ENCODE peak calls at places on chromosomes 6 and 20, in ten cellular contexts. V is CD8-positive, alpha-beta memory T cell; C is EL; G is foreskin keratinocyte; F is NCI-H2171 treated with DMSO at 0.1 percent for 48 hours; W is mucosa of gallbladder; S is effector CD4-positive, alpha-beta T cell; O is activated CD4-positive, alpha-beta T cell treated with anti-CD3 and anti-CD28 coated beads for 4 hours; J is activated T-helper 9 cell treated with anti-CD3 and anti-CD28 coated beads, Interleukin-2, amount 50 U/mL, for 16 hours; P is IMR-90. Z is an unnamed sample.

GRCh38 chr6:63802606-63803206 is 167.1 kb downstream of the PHF3 start:
- DNase-seq in V (no peak), C (peak; percentile 11), G (no peak), F (no peak), W (no peak), S (no peak), O (no peak), J (no peak), P (peak; percentile 53), Z (peak; percentile 46)

GRCh38 chr20:19828233-19828632 is 70.2 kb downstream of the RIN2 start:
- DNase-seq in V (peak; percentile 15), C (peak; percentile 50), G (peak; percentile 54), F (no peak), W (no peak), S (no peak), O (no peak), J (no peak), P (peak; percentile 82), Z (peak; percentile 79)

GRCh38 chr6:15970517-15970916 is 158.4 kb upstream of the MYLIP start:
- DNase-seq in V (no peak), C (no peak), G (no peak), F (no peak), W (no peak), S (no peak), O (no peak), J (no peak), P (no peak), Z (no peak)

GRCh38 chr6:154567695-154568220 is 57.3 kb upstream of the CNKSR3 start:
- DNase-seq in V (no peak), C (no peak), G (no peak), F (no peak), W (no peak), S (no peak), O (no peak), J (no peak), P (no peak), Z (no peak)

GRCh38 chr6:110864816-110865215 is 9.8 kb upstream of the AMD1 start:
- DNase-seq in V (no peak), C (no peak), G (no peak), F (no peak), W (no peak), S (no peak), O (no peak), J (no peak), P (no peak), Z (no peak)

GRCh38 chr6:2790588-2790987 is 25.4 kb downstream of the WRNIP1 start:
- DNase-seq in V (no peak), C (peak; percentile 78), G (no peak), F (no peak), W (no peak), S (no peak), O (no peak), J (no peak), P (peak; percentile 85), Z (peak; percentile 20)

GRCh38 chr6:44054635-44055559 is 72.4 kb downstream of the MRPL14 start:
- DNase-seq in V (no peak), C (peak; percentile 96), G (no peak), F (no peak), W (no peak), S (no peak), O (no peak), J (no peak), P (peak; percentile 62), Z (no peak)

GRCh38 chr6:136244061-136244616 is 6.0 kb downstream of the MTFR2 start:
- DNase-seq in V (no peak), C (peak; percentile 55), G (no peak), F (no peak), W (no peak), S (no peak), O (no peak), J (no peak), P (peak; percentile 89), Z (no peak)

GRCh38 chr6:77231438-77232305 is 231.6 kb downstream of the HTR1B start:
- DNase-seq in V (no peak), C (peak; percentile 50), G (no peak), F (no peak), W (no peak), S (no peak), O (no peak), J (no peak), P (peak; percentile 13), Z (peak; percentile 8)

GRCh38 chr20:61373055-61373399 is 121.0 kb downstream of the CDH4 start:
- DNase-seq in V (no peak), C (no peak), G (no peak), F (no peak), W (no peak), S (no peak), O (no peak), J (no peak), P (no peak), Z (no peak)

GRCh38 chr6:73985891-73986290 is 289.9 kb downstream of the CD109 start:
- DNase-seq in V (no peak), C (peak; percentile 54), G (peak; percentile 13), F (no peak), W (no peak), S (no peak), O (no peak), J (no peak), P (no peak), Z (peak; percentile 5)

GRCh38 chr6:14567031-14567430 is 449.5 kb downstream of the CD83 start:
- DNase-seq in V (no peak), C (no peak), G (no peak), F (no peak), W (no peak), S (no peak), O (no peak), J (no peak), P (no peak), Z (no peak)

GRCh38 chr6:16793828-16794412 is 32.7 kb upstream of the ATXN1 start:
- DNase-seq in V (no peak), C (no peak), G (no peak), F (no peak), W (no peak), S (no peak), O (no peak), J (no peak), P (no peak), Z (no peak)